ENCODE peak calls at places on chromosome 5, in six cellular contexts. A is IMR-90; F is activated CD4-positive, alpha-beta T cell treated with anti-CD3 and anti-CD28 coated beads, Interleukin-2, amount 10 ng/mL, durations not matched to agents 7 days and 5 days; I is pancreas; S is cardiac muscle cell; B is activated naive CD8-positive, alpha-beta T cell treated with anti-CD3 and anti-CD28 coated beads, Interleukin-2, amount 10 ng/mL, durations not matched to agents 7 days and 5 days. D is an unnamed sample.

GRCh38 chr5:151810907-151811306 is 39.2 kb downstream of the G3BP1 start:
- DNase-seq in A (peak), F (no peak), I (no peak), S (no peak), B (no peak), D (peak)

GRCh38 chr5:45796959-45797553 is 100.9 kb upstream of the HCN1 start:
- DNase-seq in A (no peak), F (no peak), I (no peak), S (no peak), B (no peak), D (no peak)

GRCh38 chr5:32916648-32917047 is 205.5 kb downstream of the NPR3 start:
- DNase-seq in A (peak), F (no peak), I (no peak), S (peak), B (no peak), D (peak)

GRCh38 chr5:81749562-81750307 is 1.2 kb downstream of the SSBP2 start:
- DNase-seq in A (peak), F (peak), I (peak), S (peak), B (peak), D (no peak)

GRCh38 chr5:10886497-10886896 is 125.5 kb upstream of the DAP start:
- DNase-seq in A (no peak), F (no peak), I (no peak), S (no peak), B (no peak), D (no peak)

GRCh38 chr5:36059571-36060515 is 6.8 kb downstream of the UGT3A2 start:
- DNase-seq in A (no peak), F (no peak), I (no peak), S (no peak), B (no peak), D (no peak)

GRCh38 chr5:137575847-137576246 is 76.7 kb upstream of the SPOCK1 start:
- DNase-seq in A (no peak), F (no peak), I (no peak), S (peak), B (no peak), D (peak)

GRCh38 chr5:72860499-72860898 is 44.0 kb downstream of the TNPO1 start:
- DNase-seq in A (peak), F (no peak), I (no peak), S (peak), B (no peak), D (peak)